ENCODE peak calls at places on chromosomes 7 and 10, in six cellular contexts. X is mucosa of descending colon, C is GM12865, P is heart left ventricle, E is AG09309, S is cardiac fibroblast. Q is an unnamed sample.

GRCh38 chr10:100743626-100744135 is 1.7 kb upstream of the PAX2 start:
- DNase-seq in C (peak; percentile 77), P (peak; percentile 31), S (peak; percentile 70), X (peak; percentile 34), E (no peak), Q (no peak)

GRCh38 chr7:128841961-128842673 is 11.9 kb downstream of the FLNC start:
- DNase-seq in E (no peak), S (peak; percentile 42), C (peak; percentile 66), P (no peak), X (peak; percentile 60), Q (no peak)

GRCh38 chr10:94465684-94466083 is 63.3 kb downstream of the TBC1D12 start:
- DNase-seq in C (no peak), P (no peak), E (no peak), X (no peak), S (no peak), Q (no peak)

GRCh38 chr7:155449008-155449879 is 8.7 kb upstream of the EN2 start:
- DNase-seq in E (no peak), X (no peak), P (no peak), S (no peak), C (no peak), Q (no peak)

GRCh38 chr7:137538361-137538762 is 194.8 kb upstream of the PTN start:
- DNase-seq in S (peak; percentile 80), E (peak; percentile 3), C (no peak), P (no peak), X (no peak), Q (no peak)

GRCh38 chr7:129368389-129368986 is 65.7 kb upstream of the STRIP2 start:
- DNase-seq in E (no peak), S (no peak), X (peak; percentile 26), C (peak; percentile 73), P (no peak), Q (no peak)

GRCh38 chr10:132878091-132878729 is 64.2 kb downstream of the CFAP46 start:
- DNase-seq in P (no peak), X (no peak), S (no peak), E (no peak), C (no peak), Q (no peak)

GRCh38 chr7:44194069-44194468 is 4.8 kb upstream of the GCK start:
- DNase-seq in S (peak; percentile 65), E (no peak), C (no peak), X (no peak), P (no peak), Q (no peak)

GRCh38 chr10:43573250-43574034 is 974 bp downstream of the ZNF239 start:
- DNase-seq in X (no peak), S (peak; percentile 4), P (no peak), C (no peak), E (no peak), Q (no peak)

GRCh38 chr7:152617056-152617455 is 58.9 kb downstream of the XRCC2 start:
- DNase-seq in S (no peak), E (no peak), C (no peak), P (no peak), X (no peak), Q (no peak)

GRCh38 chr10:34593955-34594354 is 221.1 kb downstream of the PARD3 start:
- DNase-seq in S (no peak), E (no peak), P (no peak), X (no peak), C (no peak), Q (no peak)

GRCh38 chr10:8331387-8331786 is 276.9 kb downstream of the GATA3 start:
- DNase-seq in E (no peak), X (no peak), P (no peak), C (no peak), S (no peak), Q (no peak)

GRCh38 chr10:6154566-6154965 is 48.2 kb upstream of the PFKFB3 start:
- DNase-seq in C (no peak), E (no peak), S (no peak), X (no peak), P (no peak), Q (no peak)

GRCh38 chr10:6153845-6154244 is 48.9 kb upstream of the PFKFB3 start:
- DNase-seq in C (no peak), P (no peak), S (no peak), E (no peak), X (no peak), Q (no peak)

GRCh38 chr10:6148908-6149307 is 53.8 kb upstream of the PFKFB3 start:
- DNase-seq in E (no peak), S (no peak), X (no peak), C (no peak), P (no peak), Q (no peak)

GRCh38 chr10:6148251-6148691 is 54.5 kb upstream of the PFKFB3 start:
- DNase-seq in P (no peak), E (no peak), X (no peak), S (no peak), C (peak; percentile 57), Q (no peak)

DNA sequence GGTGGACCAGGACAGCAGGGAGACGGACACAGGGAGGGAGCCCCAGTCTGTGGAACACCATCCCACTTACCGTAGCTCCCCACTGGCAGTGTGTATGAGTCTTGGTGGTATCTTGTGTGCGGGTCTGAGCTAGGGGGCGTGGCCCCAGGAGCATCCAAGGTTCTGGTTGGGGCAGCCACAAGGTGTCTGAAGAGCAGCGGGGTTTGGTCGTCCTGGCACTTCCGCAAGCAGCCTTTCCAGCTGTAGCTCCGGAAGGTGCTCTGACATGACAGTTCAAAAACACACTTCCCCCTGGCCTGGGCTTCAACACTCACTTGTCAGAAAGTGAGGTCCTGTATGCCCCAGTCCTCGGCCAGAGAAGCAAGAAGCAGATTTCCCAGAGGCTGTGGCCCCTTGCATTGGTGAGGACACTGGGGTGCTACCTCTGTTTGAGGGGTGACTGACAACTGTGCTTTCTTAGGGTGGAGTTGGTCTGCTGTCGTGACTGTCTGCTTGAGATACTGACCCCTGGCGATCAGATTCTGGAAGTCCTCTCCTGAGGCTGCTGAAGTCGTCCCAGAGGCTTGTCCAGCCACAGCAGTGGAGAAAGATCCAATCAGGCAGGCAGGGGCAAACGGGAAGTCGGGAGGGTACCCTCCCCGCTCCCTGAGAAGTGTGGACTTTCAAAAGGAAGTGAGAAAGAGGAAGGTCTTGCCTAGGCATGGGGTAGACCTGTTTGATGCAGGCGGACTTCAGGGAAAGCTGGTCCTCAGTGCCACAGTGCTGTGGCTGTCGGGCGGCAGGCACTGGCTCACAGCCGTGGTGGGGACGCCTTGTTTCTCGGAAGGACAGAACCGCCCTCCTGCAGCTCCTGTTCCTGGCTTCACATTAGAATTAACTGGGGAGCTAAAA is 51.4 kb upstream of the PFKFB3 start:
- DNase-seq in P (peak; percentile 72), E (no peak), C (peak; percentile 84), S (peak; percentile 78), X (peak; percentile 76), Q (no peak)
- TF ChIP-seq CTCF in P (peak; percentile 69), E (peak; percentile 74), C (peak; percentile 79), S (peak; percentile 82), X (peak; percentile 39), Q (peak; percentile 79)

GRCh38 chr7:158617737-158618128 is 30.1 kb upstream of the PTPRN2 start:
- DNase-seq in P (no peak), S (peak; percentile 9), C (no peak), X (no peak), E (no peak), Q (no peak)

GRCh38 chr7:158616050-158616449 is 28.4 kb upstream of the PTPRN2 start:
- DNase-seq in S (no peak), C (no peak), X (no peak), E (no peak), P (no peak), Q (no peak)

GRCh38 chr7:158612546-158612945 is 24.9 kb upstream of the PTPRN2 start:
- DNase-seq in C (no peak), E (no peak), P (no peak), X (no peak), S (no peak), Q (no peak)

GRCh38 chr7:158613481-158613880 is 25.9 kb upstream of the PTPRN2 start:
- DNase-seq in E (no peak), P (no peak), C (peak; percentile 83), X (no peak), S (peak; percentile 10), Q (no peak)

DNA sequence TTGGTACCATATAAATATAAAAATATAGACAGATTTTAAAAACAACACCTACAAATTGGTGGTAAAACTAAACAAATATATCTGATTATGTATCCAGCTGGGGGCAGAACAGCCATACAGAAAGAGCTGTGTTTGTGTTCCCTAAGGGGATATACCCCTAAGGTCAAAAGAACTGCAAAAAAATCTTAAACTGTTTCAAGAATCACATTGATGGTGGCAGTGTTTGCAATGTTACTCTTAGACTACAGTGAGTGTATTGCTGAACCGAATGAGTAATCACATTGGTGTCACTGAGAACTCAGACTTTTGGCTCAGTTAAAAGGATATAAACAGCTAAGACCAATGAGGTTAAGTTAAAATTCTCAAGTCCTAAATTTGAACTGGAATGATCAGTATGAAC is 27.1 kb upstream of the PTPRN2 start:
- DNase-seq in P (no peak), X (no peak), E (peak; percentile 35), S (peak; percentile 78), C (no peak), Q (no peak)
- TF ChIP-seq CTCF in P (no peak), X (no peak), E (no peak), S (no peak), C (no peak), Q (no peak)

GRCh38 chr10:113524120-113524519 is 28.7 kb upstream of the HABP2 start:
- DNase-seq in S (no peak), P (no peak), X (no peak), E (no peak), C (no peak), Q (no peak)
- TF ChIP-seq CTCF in S (no peak), P (no peak), X (no peak), E (no peak), C (no peak), Q (peak; percentile 27)

GRCh38 chr7:21013765-21014502 is 227.2 kb upstream of the SP8 start:
- DNase-seq in P (no peak), C (no peak), S (peak; percentile 0), E (no peak), X (no peak), Q (no peak)

DNA sequence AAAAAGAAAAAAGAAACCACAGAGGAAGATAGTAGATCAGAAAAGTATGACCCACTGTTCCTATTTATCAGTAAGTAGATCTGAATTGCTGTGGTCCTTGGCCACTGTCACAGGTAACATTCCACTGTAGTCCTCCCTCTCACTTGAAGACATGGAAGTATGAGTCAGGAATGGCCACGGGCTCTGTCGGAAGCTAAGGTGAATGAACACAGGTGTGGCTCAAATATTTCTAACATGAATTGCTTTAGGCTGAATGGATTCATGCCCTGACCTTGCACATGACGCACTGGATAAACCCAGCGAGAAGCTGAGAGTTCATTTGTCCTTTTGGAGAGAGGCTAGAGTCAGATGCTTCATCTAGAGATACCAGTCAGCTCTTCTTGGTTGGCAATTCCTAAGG is 224.5 kb upstream of the SP8 start:
- DNase-seq in P (no peak), X (no peak), E (no peak), S (no peak), C (no peak), Q (no peak)
- TF ChIP-seq CTCF in P (no peak), X (no peak), E (no peak), S (no peak), C (no peak), Q (no peak)

GRCh38 chr7:71473366-71473967 is 341.5 kb downstream of the GALNT17 start:
- DNase-seq in X (no peak), P (no peak), E (no peak), C (no peak), S (no peak), Q (no peak)
- TF ChIP-seq CTCF in X (no peak), P (no peak), E (no peak), C (no peak), S (no peak), Q (no peak)

DNA sequence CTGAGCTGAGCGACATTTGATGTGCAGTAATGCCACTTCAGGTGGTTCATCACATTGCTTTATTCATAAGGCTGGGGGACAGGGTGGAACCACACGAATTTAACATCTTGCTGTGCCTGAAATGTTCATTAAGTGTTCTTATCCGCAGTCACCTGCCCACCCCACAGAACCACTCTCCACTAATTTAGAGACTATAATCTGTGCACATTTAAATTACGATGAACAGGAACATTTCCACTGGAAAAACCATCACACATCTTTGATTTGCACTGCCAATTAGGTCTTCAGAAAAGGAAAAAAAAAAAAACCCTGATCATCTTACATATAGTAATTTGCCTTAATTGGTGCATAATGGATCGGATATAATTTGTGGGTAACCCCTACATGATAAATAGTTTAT is 2.3 kb downstream of the CDCA7L start:
- DNase-seq in S (no peak), C (no peak), E (no peak), X (no peak), P (no peak), Q (no peak)
- TF ChIP-seq CTCF in S (no peak), C (no peak), E (no peak), X (no peak), P (no peak), Q (no peak)